ENCODE peak calls at places on chromosomes 7 and 10, in seven cellular contexts. E is brain microvascular endothelial cell, S is adrenal gland, H is AG10803, K is BE2C, Z is fibroblast of mammary gland, J is uterus. I is an unnamed sample.

GRCh38 chr10:794382-794956 is 105.0 kb upstream of the DIP2C start:
- DNase-seq in E (no peak), J (no peak), H (peak), Z (peak), S (peak), K (peak), I (peak)

GRCh38 chr10:110361800-110362456 is 57.2 kb upstream of the SMNDC1 start:
- DNase-seq in J (no peak), K (no peak), S (no peak), Z (no peak), E (no peak), H (no peak), I (no peak)

GRCh38 chr7:128915271-128915819 is 4.8 kb upstream of the KCP start:
- DNase-seq in K (no peak), Z (no peak), J (no peak), S (no peak), E (no peak), H (no peak), I (no peak)

GRCh38 chr7:132116369-132116768 is 459.9 kb downstream of the PLXNA4 start:
- DNase-seq in E (no peak), S (no peak), J (no peak), Z (no peak), K (no peak), H (peak), I (peak)

GRCh38 chr7:101114492-101114891 is 12.4 kb upstream of the SERPINE1 start:
- DNase-seq in E (peak), Z (peak), K (no peak), S (no peak), H (no peak), J (no peak), I (peak)

GRCh38 chr7:42162560-42163325 is 74.3 kb downstream of the GLI3 start:
- DNase-seq in H (no peak), J (no peak), E (no peak), K (no peak), S (no peak), Z (no peak), I (no peak)

GRCh38 chr10:34817586-34817985 is 2.5 kb upstream of the PARD3 start:
- DNase-seq in K (no peak), H (no peak), Z (no peak), S (no peak), E (no peak), J (no peak), I (no peak)

GRCh38 chr7:23808421-23808820 is 98.4 kb downstream of the STK31 start:
- DNase-seq in H (no peak), S (no peak), Z (no peak), K (no peak), J (no peak), E (no peak), I (no peak)

GRCh38 chr10:114879541-114880158 is 58.1 kb downstream of the FHIP2A start:
- DNase-seq in Z (peak), S (no peak), J (no peak), K (peak), H (no peak), E (no peak), I (peak)

GRCh38 chr10:118725784-118726507 is 28.8 kb downstream of the CACUL1 start:
- DNase-seq in Z (peak), S (no peak), K (peak), J (no peak), H (peak), E (peak), I (peak)

GRCh38 chr7:156773966-156774365 is 119.0 kb downstream of the LMBR1 start:
- DNase-seq in H (peak), Z (peak), E (no peak), S (no peak), K (no peak), J (no peak), I (peak)

GRCh38 chr7:124566576-124566975 is 199.0 kb downstream of the GPR37 start:
- DNase-seq in H (peak), J (no peak), S (no peak), E (peak), K (no peak), Z (no peak), I (no peak)

GRCh38 chr10:10642741-10643280 is 374.9 kb upstream of the CELF2 start:
- DNase-seq in Z (peak), K (no peak), E (peak), S (peak), J (peak), H (peak), I (no peak)

GRCh38 chr10:73997479-73997805 is 474 bp upstream of the VCL start:
- DNase-seq in E (no peak), H (no peak), Z (no peak), S (no peak), J (no peak), K (no peak), I (no peak)

GRCh38 chr7:100675581-100676350 is 2.2 kb downstream of the GNB2 start:
- DNase-seq in J (peak), K (peak), E (peak), H (peak), S (peak), Z (peak), I (peak)

GRCh38 chr7:23012797-23013714 is 874 bp downstream of the HYCC1 start:
- DNase-seq in K (no peak), Z (no peak), J (peak), S (peak), H (peak), E (peak), I (no peak)

GRCh38 chr7:11492307-11492706 is 339.7 kb downstream of the THSD7A start:
- DNase-seq in K (no peak), Z (peak), H (no peak), E (no peak), J (no peak), S (no peak), I (no peak)

GRCh38 chr7:149414745-149415390 is 46.0 kb downstream of the ZNF777 start:
- DNase-seq in Z (peak), E (peak), S (peak), J (peak), K (no peak), H (peak), I (no peak)

GRCh38 chr10:73763343-73763742 is 18.5 kb upstream of the CHCHD1 start:
- DNase-seq in Z (no peak), H (no peak), S (no peak), K (no peak), E (no peak), J (no peak), I (no peak)

GRCh38 chr10:63169624-63170023 is 36.5 kb downstream of the NRBF2 start:
- DNase-seq in K (no peak), J (no peak), S (no peak), H (peak), Z (no peak), E (no peak), I (no peak)

GRCh38 chr10:12050528-12050927 is 7.9 kb upstream of the UPF2 start:
- DNase-seq in Z (no peak), E (no peak), J (no peak), K (no peak), S (no peak), H (no peak), I (no peak)

GRCh38 chr7:134811798-134812197 is 32.4 kb downstream of the CALD1 start:
- DNase-seq in Z (peak), H (peak), J (no peak), S (no peak), E (no peak), K (no peak), I (no peak)

GRCh38 chr10:62589689-62590088 is 214.8 kb upstream of the ADO start:
- DNase-seq in Z (peak), K (no peak), S (no peak), H (peak), J (no peak), E (no peak), I (no peak)

GRCh38 chr7:142508251-142508650 is 241.0 kb upstream of the PRSS1 start:
- DNase-seq in K (no peak), Z (peak), E (no peak), H (no peak), J (no peak), S (no peak), I (no peak)

GRCh38 chr7:102072003-102072402 is 214.7 kb upstream of the SH2B2 start:
- DNase-seq in K (no peak), J (no peak), H (no peak), S (no peak), E (no peak), Z (no peak), I (no peak)

GRCh38 chr7:132740176-132740575 is 163.9 kb upstream of the PLXNA4 start:
- DNase-seq in S (no peak), H (no peak), K (no peak), J (no peak), E (no peak), Z (no peak), I (no peak)

DNA sequence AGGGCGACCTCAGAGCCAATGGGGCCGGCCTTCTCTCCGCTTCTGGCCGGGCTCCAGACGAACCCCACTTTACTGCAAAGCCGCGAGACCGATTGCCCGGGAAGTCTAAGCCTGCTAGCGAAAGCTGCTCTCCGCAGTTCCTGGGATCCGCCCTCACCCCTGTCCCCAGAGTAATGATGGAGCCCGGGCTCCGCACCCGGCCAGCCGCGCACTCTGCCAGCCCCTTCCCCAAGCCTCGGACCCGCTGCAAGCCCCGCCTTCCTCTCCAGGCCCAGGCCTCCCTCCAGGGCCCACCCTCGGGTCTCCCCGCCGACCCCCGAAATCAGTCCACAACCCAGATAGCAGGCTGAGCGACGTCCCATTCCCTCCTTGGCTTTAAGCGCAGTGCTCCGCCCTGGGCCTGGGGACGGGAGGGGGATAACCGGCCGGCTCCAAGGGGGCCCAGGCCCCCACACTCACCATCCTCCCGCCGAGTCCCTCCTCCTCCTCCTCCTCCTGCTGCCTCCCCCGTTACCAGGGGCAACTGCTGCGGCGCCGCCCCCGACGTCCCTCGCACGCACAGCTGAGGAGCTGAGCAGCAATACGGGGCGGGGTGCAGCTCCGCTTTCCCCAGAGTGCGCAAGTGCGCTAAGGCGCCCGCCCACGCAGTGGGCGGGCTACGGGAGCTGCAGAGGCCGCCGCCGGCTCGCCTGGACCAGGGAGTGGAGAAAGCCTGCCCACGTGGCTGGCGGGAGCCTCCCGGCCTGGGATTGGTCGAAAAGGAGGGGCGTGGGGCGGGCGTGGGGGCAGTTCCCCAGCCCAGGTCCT is at the start of gene ARL3:
- DNase-seq in S (peak), H (peak), K (peak), J (peak), E (peak), Z (peak), I (peak)
- TF ChIP-seq CTCF in S (peak), H (no peak), K (peak), J (no peak), E (peak), Z (no peak), I (peak)

GRCh38 chr7:94882891-94883290 is 24.5 kb upstream of the PPP1R9A start:
- DNase-seq in E (no peak), Z (no peak), S (no peak), K (no peak), H (no peak), J (no peak), I (no peak)

GRCh38 chr7:94893661-94894060 is 13.7 kb upstream of the PPP1R9A start:
- DNase-seq in Z (no peak), J (no peak), H (no peak), S (no peak), E (no peak), K (no peak), I (no peak)

GRCh38 chr7:94888995-94889523 is 18.3 kb upstream of the PPP1R9A start:
- DNase-seq in Z (no peak), E (no peak), J (no peak), H (no peak), K (no peak), S (no peak), I (no peak)

GRCh38 chr7:94883676-94884075 is 23.7 kb upstream of the PPP1R9A start:
- DNase-seq in J (no peak), H (no peak), S (no peak), E (no peak), K (no peak), Z (no peak), I (no peak)

GRCh38 chr7:94888542-94888941 is 18.9 kb upstream of the PPP1R9A start:
- DNase-seq in Z (peak), E (no peak), H (no peak), K (no peak), J (no peak), S (peak), I (no peak)
- TF ChIP-seq CTCF in Z (peak), E (peak), H (no peak), K (no peak), J (no peak), S (peak), I (no peak)

DNA sequence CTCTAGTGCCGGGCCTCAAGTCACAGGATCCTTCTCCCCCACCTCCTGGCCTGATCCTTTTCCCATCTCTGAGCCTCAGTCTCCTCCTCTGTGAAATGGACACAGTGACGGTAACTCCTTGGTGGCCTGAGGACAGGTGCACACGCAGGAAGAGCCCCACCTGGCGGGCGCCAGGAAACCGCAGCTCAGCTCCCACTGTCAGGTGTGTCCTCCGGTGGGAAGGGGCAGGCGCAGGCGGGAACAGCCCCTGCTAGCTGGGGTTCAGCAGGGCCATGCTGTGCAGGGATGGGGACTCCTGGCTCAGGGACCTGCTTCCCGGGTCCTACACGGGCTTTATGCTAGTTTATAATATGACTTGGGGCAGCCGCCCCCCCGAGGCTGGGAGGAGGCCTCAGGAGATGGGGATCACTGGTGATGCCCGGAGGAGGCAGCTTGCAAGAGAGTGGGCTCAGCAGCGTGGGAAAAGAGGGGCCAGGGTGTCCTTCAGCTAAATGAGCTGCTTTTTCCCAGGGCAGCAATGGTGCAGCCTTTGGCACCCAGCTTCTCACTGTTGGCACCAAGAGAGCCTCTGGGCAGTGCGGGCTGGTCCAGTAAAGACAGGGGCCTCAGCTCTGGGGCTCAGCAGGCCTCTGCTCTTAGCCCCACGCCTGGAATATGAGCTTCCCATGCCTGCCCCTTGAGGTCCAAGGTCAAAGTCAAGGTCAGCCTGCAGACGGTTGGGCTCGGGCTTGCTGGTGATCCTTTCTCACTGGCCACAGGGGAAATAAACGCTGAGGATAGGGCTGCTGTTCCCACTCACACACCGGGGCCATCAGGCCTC is 68.0 kb upstream of the FAM20C start:
- DNase-seq in S (no peak), J (no peak), H (no peak), E (no peak), Z (no peak), K (no peak), I (no peak)
- TF ChIP-seq CTCF in S (no peak), J (no peak), H (no peak), E (no peak), Z (no peak), K (no peak), I (peak)

DNA sequence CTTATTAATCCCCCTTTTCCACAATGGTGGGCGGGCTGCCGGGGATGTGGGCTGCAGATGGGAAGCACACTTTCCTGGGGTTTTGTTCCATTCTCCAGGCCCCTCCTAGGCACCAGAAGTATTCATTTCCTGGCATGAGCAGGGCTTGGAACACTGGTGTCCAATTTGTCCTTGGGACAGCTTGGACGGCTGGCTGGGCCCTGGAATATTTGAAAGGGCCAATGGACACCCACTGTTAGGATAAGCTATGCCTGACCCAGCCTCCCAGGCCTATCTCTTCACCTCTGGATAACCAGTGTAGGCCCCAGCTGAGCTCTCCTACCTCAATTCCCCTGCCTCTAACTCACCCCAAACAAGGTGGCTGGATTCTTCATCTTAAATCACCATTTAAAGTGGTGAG is 354.9 kb downstream of the PTEN start:
- DNase-seq in E (no peak), S (no peak), H (no peak), Z (no peak), K (no peak), J (no peak), I (no peak)
- TF ChIP-seq CTCF in E (no peak), S (no peak), H (no peak), Z (no peak), K (no peak), J (no peak), I (no peak)

I was measured in HFFc6.